ENCODE peak calls at places on chromosomes 5 and 9, in six cellular contexts. L is ovary, U is tibial nerve, W is GM23338, G is mucosa of descending colon, A is PC-9. X is an unnamed sample.

GRCh38 chr9:38620483-38621433 is at the start of gene ANKRD18A:
- DNase-seq in W (peak; percentile 98), A (peak; percentile 90), U (no peak), G (peak; percentile 93), L (peak; percentile 22), X (no peak)

GRCh38 chr5:5676218-5676617 is 253.7 kb downstream of the ICE1 start:
- DNase-seq in L (no peak), U (no peak), G (no peak), W (no peak), A (no peak), X (no peak)

GRCh38 chr5:61625682-61626620 is 293.9 kb downstream of the ZSWIM6 start:
- DNase-seq in U (peak; percentile 43), A (peak; percentile 73), G (peak; percentile 83), W (peak; percentile 81), L (peak; percentile 61), X (no peak)

GRCh38 chr5:95924720-95925119 is 36.9 kb downstream of the ELL2 start:
- DNase-seq in L (no peak), A (no peak), G (no peak), U (no peak), W (no peak), X (no peak)

GRCh38 chr5:8756498-8757084 is 789.3 kb downstream of the SEMA5A start:
- DNase-seq in G (no peak), U (no peak), A (no peak), W (peak; percentile 66), L (no peak), X (peak; percentile 45)

GRCh38 chr9:21015122-21015815 is 16.2 kb downstream of the HACD4 start:
- DNase-seq in A (no peak), W (peak; percentile 68), L (no peak), G (no peak), U (no peak), X (no peak)

GRCh38 chr9:104362912-104363472 is 141.1 kb upstream of the OR13F1 start:
- DNase-seq in L (no peak), U (no peak), W (no peak), A (no peak), G (no peak), X (no peak)

GRCh38 chr5:9054322-9054721 is 491.6 kb downstream of the SEMA5A start:
- DNase-seq in U (no peak), G (no peak), A (no peak), L (no peak), W (no peak), X (no peak)

GRCh38 chr9:13900449-13900848 is 413.5 kb downstream of the NFIB start:
- DNase-seq in U (no peak), W (no peak), L (no peak), G (no peak), A (no peak), X (no peak)

GRCh38 chr5:177385720-177386119 is 1.5 kb downstream of the SLC34A1 start:
- DNase-seq in W (no peak), U (no peak), L (no peak), G (no peak), A (no peak), X (no peak)

GRCh38 chr5:177380805-177381126 is 3.5 kb upstream of the SLC34A1 start:
- DNase-seq in G (no peak), L (no peak), A (no peak), W (no peak), U (no peak), X (no peak)

GRCh38 chr5:177383181-177383580 is 1.1 kb upstream of the SLC34A1 start:
- DNase-seq in W (no peak), L (no peak), G (no peak), A (no peak), U (no peak), X (no peak)

GRCh38 chr5:177384134-177384533 is at the start of gene SLC34A1:
- DNase-seq in W (no peak), L (no peak), A (no peak), G (no peak), U (no peak), X (no peak)

GRCh38 chr5:177382423-177383029 is 1.7 kb upstream of the SLC34A1 start:
- DNase-seq in L (no peak), U (no peak), A (no peak), W (peak; percentile 80), G (no peak), X (peak; percentile 54)
- TF ChIP-seq CTCF in L (no peak), U (no peak), A (no peak), W (peak; percentile 68), G (no peak), X (peak; percentile 66)

DNA sequence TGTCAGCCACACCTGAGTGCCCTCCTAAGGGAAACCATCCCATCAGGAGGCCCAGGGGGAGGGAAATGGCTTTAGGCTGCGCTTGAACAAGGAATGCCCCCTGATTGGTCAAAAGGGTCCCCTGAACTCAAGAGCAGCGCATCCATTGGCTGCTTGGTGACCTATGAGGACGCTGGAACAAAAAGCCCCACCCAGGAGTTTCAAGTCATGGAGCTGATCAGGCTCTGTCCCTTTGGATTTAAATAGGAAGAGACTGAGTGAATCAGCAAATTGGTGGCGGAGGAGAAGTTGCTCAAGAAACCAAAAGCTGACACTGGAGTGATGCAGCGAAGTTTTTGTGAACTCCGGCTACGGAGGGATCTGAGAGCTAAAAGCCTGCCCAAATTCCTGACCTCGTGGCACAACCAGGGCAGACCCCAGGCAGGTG is 66.7 kb downstream of the SMIM23 start:
- DNase-seq in U (no peak), G (no peak), L (no peak), W (peak; percentile 71), A (no peak), X (no peak)
- H3K4me3 ChIP-seq in U (no peak overlapping the region), G (no peak overlapping the region), L (no peak overlapping the region), W (no peak overlapping the region), A (no peak overlapping the region), X (no peak overlapping the region)

GRCh38 chr9:79573697-79573976 is 1.9 kb downstream of the TLE4 start:
- DNase-seq in W (no peak), G (no peak), A (no peak), L (no peak), U (no peak), X (no peak)

GRCh38 chr9:79571309-79572031 is at the start of gene TLE4:
- DNase-seq in A (peak; percentile 47), U (peak; percentile 99), W (peak; percentile 100), L (peak; percentile 99), G (peak; percentile 100), X (peak; percentile 100)

GRCh38 chr9:79572032-79572890 is 496 bp downstream of the TLE4 start:
- DNase-seq in W (peak; percentile 63), U (no peak), L (peak; percentile 57), A (no peak), G (peak; percentile 66), X (peak; percentile 59)

GRCh38 chr9:79574166-79574565 is 2.4 kb downstream of the TLE4 start:
- DNase-seq in G (no peak), L (no peak), A (no peak), W (no peak), U (no peak), X (no peak)

GRCh38 chr9:79572891-79573696 is 1.3 kb downstream of the TLE4 start:
- DNase-seq in W (peak; percentile 47), L (peak; percentile 71), U (no peak), A (no peak), G (peak; percentile 80), X (peak; percentile 50)
- TF ChIP-seq CTCF in W (no peak), L (no peak), U (no peak), A (no peak), G (no peak), X (peak; percentile 23)

DNA sequence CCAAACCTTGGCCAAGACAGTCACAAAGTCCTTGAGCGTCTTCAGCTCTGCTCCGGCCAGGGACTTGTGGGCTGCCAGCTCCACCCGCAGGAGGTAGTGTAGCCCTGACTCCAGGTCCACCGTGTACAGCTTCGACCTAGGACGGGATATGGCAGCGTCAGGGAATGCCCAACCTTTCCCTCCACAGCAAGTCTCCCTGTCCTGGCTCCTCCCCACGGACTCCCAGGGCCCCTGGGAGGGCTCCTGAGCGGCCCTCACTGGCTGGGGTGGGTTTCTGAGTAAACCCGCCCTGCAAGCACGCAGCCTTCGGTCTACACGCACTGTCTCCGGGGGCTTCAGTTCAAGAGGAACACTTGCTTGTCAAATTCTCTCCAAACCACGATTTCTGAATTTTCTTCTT is 13.7 kb upstream of the LHX3 start:
- DNase-seq in W (no peak), A (no peak), U (no peak), L (no peak), G (no peak), X (no peak)
- H3K4me3 ChIP-seq in W (no peak overlapping the region), A (no peak overlapping the region), U (no peak overlapping the region), L (no peak overlapping the region), G (no peak overlapping the region), X (no peak overlapping the region)

GRCh38 chr5:138597660-138598400 is 22.6 kb upstream of the HSPA9 start:
- DNase-seq in G (no peak), A (no peak), W (no peak), U (no peak), L (no peak), X (no peak)
- TF ChIP-seq CTCF in G (no peak), A (no peak), W (no peak), U (no peak), L (no peak), X (no peak)

GRCh38 chr5:1524799-1525623 is 1.3 kb upstream of the LPCAT1 start:
- DNase-seq in G (peak; percentile 62), W (no peak), U (no peak), L (peak; percentile 38), A (peak; percentile 3), X (peak; percentile 50)
- H3K4me3 ChIP-seq in G (no peak overlapping the region), W (peak overlapping the region; percentile 88), U (no peak overlapping the region), L (no peak overlapping the region), A (no peak overlapping the region), X (peak overlapping the region; percentile 90)

GRCh38 chr9:129497064-129497836 is 123.7 kb downstream of the C9orf50 start:
- DNase-seq in L (peak; percentile 77), A (no peak), G (no peak), W (peak; percentile 89), U (no peak), X (no peak)
- TF ChIP-seq CTCF in L (no peak), A (no peak), G (no peak), W (no peak), U (no peak), X (no peak)

DNA sequence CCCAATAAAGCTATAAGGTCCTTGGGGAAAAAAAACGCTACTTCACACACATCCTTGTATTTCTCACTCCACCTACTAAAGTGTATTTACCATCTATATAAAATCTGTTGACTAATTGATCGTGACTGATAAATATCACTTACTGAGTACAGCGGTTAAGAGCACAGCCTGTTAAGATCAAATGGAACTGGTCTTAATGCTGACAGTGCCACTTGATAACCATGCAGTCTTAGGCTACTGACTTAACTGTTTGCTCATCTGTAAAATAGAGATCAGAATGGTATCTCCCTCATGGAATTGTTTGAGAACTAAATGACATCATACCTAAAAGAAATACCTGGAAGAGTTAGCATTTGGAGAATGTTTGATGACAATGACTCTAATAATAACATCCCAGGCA is 67.5 kb downstream of the ZFAND5 start:
- DNase-seq in L (no peak), A (no peak), G (no peak), W (no peak), U (no peak), X (no peak)
- H3K4me3 ChIP-seq in L (no peak overlapping the region), A (no peak overlapping the region), G (no peak overlapping the region), W (no peak overlapping the region), U (no peak overlapping the region), X (no peak overlapping the region)